ENCODE peak calls at places on chromosomes 13 and 19, in four cellular contexts. F is glomerular endothelial cell; B is sigmoid colon; S is activated CD4-positive, alpha-beta T cell treated with anti-CD3 and anti-CD28 coated beads for 1 hour. I is an unnamed sample.

GRCh38 chr13:111905609-111905945 is 161.4 kb upstream of the SOX1 start:
- DNase-seq in S (no peak), F (no peak), B (no peak), I (no peak)

GRCh38 chr19:40687525-40688016 is 2.9 kb downstream of the NUMBL start:
- DNase-seq in B (peak; percentile 93), S (no peak), F (no peak), I (no peak)

GRCh38 chr19:45745606-45746005 is 12.4 kb downstream of the MEIOSIN start:
- DNase-seq in F (no peak), B (no peak), S (no peak), I (no peak)

GRCh38 chr19:56316728-56317127 is 2.1 kb upstream of the ZSCAN5A start:
- DNase-seq in B (no peak), S (no peak), F (no peak), I (no peak)

GRCh38 chr19:28217064-28217463 is 995.9 kb downstream of the UQCRFS1 start:
- DNase-seq in F (no peak), S (no peak), B (no peak), I (no peak)

GRCh38 chr19:35846038-35846668 is 6.2 kb downstream of the NPHS1 start:
- DNase-seq in F (no peak), B (no peak), S (no peak), I (no peak)

GRCh38 chr13:41520699-41521630 is 63.6 kb downstream of the RGCC start:
- DNase-seq in B (no peak), F (no peak), S (no peak), I (no peak)

GRCh38 chr13:46726347-46726746 is 70.6 kb downstream of the ESD start:
- DNase-seq in F (no peak), S (no peak), B (no peak), I (no peak)

GRCh38 chr13:70027551-70027950 is 80.1 kb upstream of the ATXN8OS start:
- DNase-seq in B (no peak), S (no peak), F (no peak), I (no peak)

GRCh38 chr13:27772651-27773425 is 19.4 kb upstream of the GSX1 start:
- DNase-seq in B (no peak), F (no peak), S (no peak), I (no peak)

GRCh38 chr13:51235756-51236564 is 13.8 kb downstream of the FAM124A start:
- DNase-seq in B (no peak), S (no peak), F (no peak), I (no peak)

GRCh38 chr13:75079226-75079625 is 402.7 kb downstream of the TBC1D4 start:
- DNase-seq in F (peak; percentile 10), B (no peak), S (no peak), I (no peak)

GRCh38 chr13:90883592-90883991 is 463.9 kb upstream of the MIR17HG start:
- DNase-seq in B (no peak), S (no peak), F (no peak), I (no peak)

GRCh38 chr19:32197896-32198882 is 147.2 kb upstream of the ZNF507 start:
- DNase-seq in S (no peak), B (no peak), F (no peak), I (no peak)

GRCh38 chr19:29302002-29302928 is 89.3 kb upstream of the UQCRFS1 start:
- DNase-seq in S (no peak), B (peak; percentile 10), F (no peak), I (no peak)

GRCh38 chr13:97502691-97503090 is 68.7 kb downstream of the RAP2A start:
- DNase-seq in S (no peak), B (no peak), F (no peak), I (no peak)

GRCh38 chr13:24208314-24208713 is 47.8 kb downstream of the SPATA13 start:
- DNase-seq in F (peak; percentile 29), B (no peak), S (no peak), I (no peak)

GRCh38 chr19:8261881-8262280 is 46.3 kb downstream of the CD320 start:
- DNase-seq in S (no peak), F (no peak), B (peak; percentile 61), I (no peak)

GRCh38 chr13:112194167-112194530 is 127.2 kb downstream of the SOX1 start:
- DNase-seq in F (no peak), S (no peak), B (peak; percentile 42), I (no peak)

GRCh38 chr19:45515081-45515624 is 7.9 kb downstream of the VASP start:
- DNase-seq in F (no peak), S (no peak), B (no peak), I (no peak)

GRCh38 chr19:38402623-38402966 is 298 bp upstream of the FAM98C start:
- DNase-seq in S (no peak), B (no peak), F (no peak), I (no peak)

GRCh38 chr19:41860419-41861097 is 503 bp downstream of the RPS19 start:
- DNase-seq in B (peak; percentile 73), S (no peak), F (no peak), I (no peak)

GRCh38 chr19:38395381-38396127 is 7.1 kb downstream of the SPRED3 start:
- DNase-seq in F (no peak), B (no peak), S (peak; percentile 24), I (no peak)

I was measured in T-helper 17 cell.